ENCODE peak calls at places on chromosomes 5 and 9, in six cellular contexts. Q is foreskin keratinocyte, E is endothelial cell of umbilical vein, P is uterus, Y is left lung, R is pancreas. L is an unnamed sample.

GRCh38 chr5:176575066-176575465 is 25.9 kb downstream of the CDHR2 start:
- DNase-seq in Q (no peak), R (no peak), E (no peak), P (no peak), Y (no peak), L (no peak)

GRCh38 chr5:171442287-171443042 is 23.0 kb downstream of the FGF18 start:
- DNase-seq in E (no peak), P (no peak), R (no peak), Q (no peak), Y (peak; percentile 33), L (no peak)

GRCh38 chr5:163682226-163682625 is 176.8 kb downstream of the MAT2B start:
- DNase-seq in R (no peak), Q (peak; percentile 37), Y (no peak), P (no peak), E (no peak), L (no peak)

GRCh38 chr5:1005904-1006655 is 2.5 kb upstream of the NKD2 start:
- DNase-seq in R (peak; percentile 11), Q (no peak), Y (peak; percentile 46), P (peak; percentile 11), E (no peak), L (peak; percentile 57)

GRCh38 chr9:71891557-71892189 is 19.3 kb downstream of the ABHD17B start:
- DNase-seq in R (no peak), P (no peak), Y (no peak), Q (no peak), E (no peak), L (no peak)

GRCh38 chr5:39178856-39179255 is 40.5 kb downstream of the FYB1 start:
- DNase-seq in Y (no peak), E (no peak), P (no peak), Q (no peak), R (no peak), L (no peak)

GRCh38 chr5:104817127-104817526 is 1254.5 kb upstream of the NUDT12 start:
- DNase-seq in P (no peak), Q (no peak), R (no peak), Y (no peak), E (no peak), L (no peak)

GRCh38 chr5:2757563-2758311 is 6.3 kb upstream of the IRX2 start:
- DNase-seq in E (no peak), P (no peak), R (no peak), Y (peak; percentile 76), Q (peak; percentile 99), L (peak; percentile 52)

GRCh38 chr5:84385705-84386104 is 1.0 kb upstream of the EDIL3 start:
- DNase-seq in P (no peak), E (no peak), Y (no peak), Q (no peak), R (no peak), L (no peak)

GRCh38 chr5:158676642-158677489 is 422.9 kb downstream of the EBF1 start:
- DNase-seq in E (no peak), P (no peak), Q (no peak), R (no peak), Y (no peak), L (no peak)

GRCh38 chr5:134526483-134527155 is 1.1 kb downstream of the JADE2 start:
- DNase-seq in Y (peak; percentile 95), E (peak; percentile 73), P (peak; percentile 82), Q (peak; percentile 82), R (peak; percentile 81), L (peak; percentile 84)

GRCh38 chr9:95311956-95312355 is 5.6 kb downstream of the FANCC start:
- DNase-seq in P (no peak), Y (no peak), R (no peak), Q (no peak), E (no peak), L (no peak)

DNA sequence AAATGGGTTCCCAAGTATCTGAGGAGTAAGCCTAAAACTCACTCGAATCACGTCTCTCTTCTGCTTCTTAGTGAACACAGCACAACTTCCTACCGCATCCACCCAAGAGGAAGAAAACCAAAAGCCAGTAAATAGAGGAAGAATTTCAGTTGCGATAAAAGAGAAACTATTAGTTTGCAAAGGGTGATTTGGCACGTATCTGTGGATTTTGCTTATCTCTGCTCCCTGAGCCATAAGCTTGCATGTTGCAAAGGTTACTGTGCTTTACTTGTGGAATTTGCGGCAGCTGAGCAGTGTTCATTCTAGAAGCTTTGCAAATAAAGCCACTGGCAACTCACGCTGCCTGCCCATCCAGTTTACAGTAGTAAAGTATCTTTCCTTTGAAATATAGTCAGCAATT is 149.1 kb upstream of the PCA3 start:
- DNase-seq in P (no peak), R (peak; percentile 62), Q (no peak), Y (no peak), E (no peak), L (no peak)
- H3K4me1 ChIP-seq in P (no peaks in the 10 kb centered on the region), R (peaks cover 38% of the 10 kb centered on the region), Q (no peaks in the 10 kb centered on the region), Y (peaks cover 6% of the 10 kb centered on the region), E (no peaks in the 10 kb centered on the region), L (peaks cover 16% of the 10 kb centered on the region)

GRCh38 chr5:122091942-122092600 is 14.0 kb upstream of the LOX start:
- DNase-seq in Y (no peak), Q (peak; percentile 39), E (peak; percentile 48), R (no peak), P (no peak), L (no peak)

GRCh38 chr5:122093861-122094650 is 16.0 kb upstream of the LOX start:
- DNase-seq in P (no peak), Y (no peak), Q (no peak), R (no peak), E (no peak), L (no peak)

GRCh38 chr5:122095158-122095557 is 17.1 kb upstream of the LOX start:
- DNase-seq in Q (no peak), P (no peak), Y (no peak), E (no peak), R (no peak), L (no peak)

GRCh38 chr5:122089614-122090013 is 11.6 kb upstream of the LOX start:
- DNase-seq in P (no peak), R (no peak), Y (no peak), Q (peak; percentile 52), E (peak; percentile 76), L (no peak)

GRCh38 chr5:122093415-122093814 is 15.4 kb upstream of the LOX start:
- DNase-seq in Q (no peak), E (no peak), R (no peak), Y (no peak), P (no peak), L (no peak)
- H3K4me1 ChIP-seq in Q (no peaks in the 10 kb centered on the region), E (peaks cover 19% of the 10 kb centered on the region), R (no peaks in the 10 kb centered on the region), Y (no peaks in the 10 kb centered on the region), P (no peaks in the 10 kb centered on the region), L (no peaks in the 10 kb centered on the region)

DNA sequence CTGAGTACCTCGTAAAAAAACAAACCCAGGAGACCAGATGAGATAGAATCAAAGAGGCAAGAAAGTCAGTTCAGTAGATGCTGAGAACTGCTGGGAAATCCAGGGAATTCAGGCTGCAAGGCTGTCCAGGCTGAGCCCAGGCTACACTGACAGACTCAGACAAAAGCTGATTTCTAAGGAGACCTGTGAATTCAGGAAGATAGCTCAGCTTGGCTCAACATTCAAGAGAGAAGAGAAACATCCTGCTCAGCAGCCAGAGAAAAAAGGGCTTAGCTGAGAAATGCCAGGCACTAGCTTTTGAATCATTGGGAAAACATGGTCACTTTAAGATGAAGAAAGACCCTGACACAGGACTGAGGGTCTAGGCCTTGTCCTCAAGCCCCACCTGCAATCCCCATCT is 118.2 kb upstream of the SLC44A1 start:
- DNase-seq in P (no peak), E (no peak), Q (no peak), Y (no peak), R (no peak), L (no peak)
- H3K4me1 ChIP-seq in P (no peaks in the 10 kb centered on the region), E (no peaks in the 10 kb centered on the region), Q (no peaks in the 10 kb centered on the region), Y (peaks cover 3% of the 10 kb centered on the region), R (no peaks in the 10 kb centered on the region), L (no peaks in the 10 kb centered on the region)

DNA sequence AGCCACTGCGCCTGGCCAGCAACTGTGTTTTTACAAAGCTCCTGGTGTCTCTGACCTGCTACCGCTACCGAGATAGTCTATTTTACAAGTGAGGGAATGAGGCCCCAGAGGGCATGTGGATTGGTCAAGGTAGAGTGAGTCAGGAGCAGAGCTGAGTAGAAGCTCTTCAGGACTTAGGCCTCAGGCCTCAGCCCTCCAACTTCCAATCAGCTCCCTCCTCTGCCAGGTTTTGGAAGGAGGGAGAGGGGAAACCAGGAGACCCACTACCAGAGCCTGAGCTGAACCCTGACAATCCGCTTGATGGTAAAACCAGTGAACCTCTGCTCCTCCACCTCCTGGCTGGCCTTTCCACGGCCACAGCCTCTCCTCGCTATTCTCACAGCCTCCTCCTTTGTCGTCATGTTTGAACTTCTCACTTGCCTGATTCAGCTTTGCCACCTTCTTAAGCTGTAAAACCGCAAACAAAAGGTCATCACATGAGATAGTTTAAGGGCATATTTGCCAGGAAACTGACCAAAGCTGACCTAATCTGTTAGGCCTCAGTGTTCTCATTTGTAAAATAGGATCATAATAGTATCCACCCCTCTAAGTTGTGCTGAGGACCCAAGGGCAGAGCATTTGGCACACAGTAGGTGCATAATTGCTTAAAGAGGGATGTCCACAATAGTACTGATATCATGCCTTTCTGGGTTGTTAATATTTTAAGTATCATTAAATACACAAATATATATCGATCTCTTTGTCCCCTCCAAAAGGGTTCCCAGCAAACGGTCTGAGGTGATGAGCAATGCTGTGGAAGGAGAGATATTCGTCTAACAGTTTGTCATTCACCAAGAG is 1.7 kb downstream of the TRAF1 start:
- DNase-seq in E (no peak), Q (no peak), Y (no peak), P (no peak), R (no peak), L (no peak)
- H3K4me1 ChIP-seq in E (peaks cover 23% of the 10 kb centered on the region), Q (no peaks in the 10 kb centered on the region), Y (peaks cover 3% of the 10 kb centered on the region), P (no peaks in the 10 kb centered on the region), R (no peaks in the 10 kb centered on the region), L (peaks cover 41% of the 10 kb centered on the region)

DNA sequence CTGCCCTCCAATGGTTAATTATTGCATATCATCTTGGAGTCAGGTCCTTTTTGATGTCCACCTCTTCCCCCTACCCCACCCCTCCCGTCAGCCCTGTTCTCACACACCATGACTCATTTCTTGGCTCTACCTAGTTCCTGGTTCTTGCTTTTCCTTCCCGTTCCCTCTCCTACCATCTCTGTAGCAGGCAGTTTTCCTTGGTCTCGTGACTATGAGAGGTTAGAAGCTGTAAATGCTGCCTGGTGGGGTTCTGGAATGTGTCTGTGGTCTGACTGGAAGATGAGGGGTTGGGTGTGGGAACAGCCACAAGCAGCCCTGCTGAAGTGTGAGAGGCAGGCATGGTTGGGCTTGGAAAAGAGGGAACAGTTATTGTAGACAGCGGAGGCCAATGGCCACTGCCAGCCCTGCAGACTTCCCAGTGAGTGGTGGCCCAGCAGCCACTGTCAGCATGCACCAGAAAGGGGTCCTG is 18.2 kb downstream of the SLC22A5 start:
- DNase-seq in E (peak; percentile 96), P (peak; percentile 71), R (peak; percentile 54), Y (no peak), Q (peak; percentile 96), L (peak; percentile 84)
- H3K4me1 ChIP-seq in E (peaks cover 48% of the 10 kb centered on the region), P (peaks cover 19% of the 10 kb centered on the region), R (peaks cover 33% of the 10 kb centered on the region), Y (peaks cover 27% of the 10 kb centered on the region), Q (peaks cover 32% of the 10 kb centered on the region), L (no peaks in the 10 kb centered on the region)

GRCh38 chr9:70409800-70410199 is 4.7 kb downstream of the KLF9 start:
- DNase-seq in P (no peak), E (no peak), R (no peak), Y (no peak), Q (no peak), L (peak; percentile 34)
- H3K4me1 ChIP-seq in P (peaks cover 5% of the 10 kb centered on the region), E (peaks cover 34% of the 10 kb centered on the region), R (peaks cover 49% of the 10 kb centered on the region), Y (peaks cover 46% of the 10 kb centered on the region), Q (peaks cover 30% of the 10 kb centered on the region), L (peaks cover 48% of the 10 kb centered on the region)